ENCODE peak calls at places on chromosomes 7 and 10, in five cellular contexts. One of them, this sample, is unnamed.

GRCh38 chr7:151623766-151624165 is 104.1 kb upstream of the RHEB start:
- DNase-seq in H9: no peak
- DNase-seq in IMR-90: peak; percentile 53
- DNase-seq in H1: no peak
- DNase-seq in neuronal stem cell: no peak
- DNase-seq in this sample: no peak

GRCh38 chr7:25031007-25031406 is 51.0 kb upstream of the OSBPL3 start:
- DNase-seq in H1: no peak
- DNase-seq in H9: no peak
- DNase-seq in neuronal stem cell: no peak
- DNase-seq in IMR-90: no peak
- DNase-seq in this sample: no peak

GRCh38 chr10:94279835-94280709 is 82.7 kb downstream of the NOC3L start:
- DNase-seq in H9: peak; percentile 82
- DNase-seq in H1: peak; percentile 89
- DNase-seq in IMR-90: peak; percentile 29
- DNase-seq in neuronal stem cell: peak; percentile 66
- DNase-seq in this sample: peak; percentile 59

GRCh38 chr7:70177166-70177565 is 578.9 kb downstream of the AUTS2 start:
- DNase-seq in H9: no peak
- DNase-seq in H1: no peak
- DNase-seq in IMR-90: no peak
- DNase-seq in neuronal stem cell: no peak
- DNase-seq in this sample: no peak

GRCh38 chr10:118520116-118520742 is 75.2 kb downstream of the PRLHR start:
- DNase-seq in neuronal stem cell: no peak
- DNase-seq in H1: no peak
- DNase-seq in H9: no peak
- DNase-seq in IMR-90: no peak
- DNase-seq in this sample: no peak

GRCh38 chr7:39271386-39271785 is 293.7 kb downstream of the POU6F2 start:
- DNase-seq in neuronal stem cell: no peak
- DNase-seq in H1: no peak
- DNase-seq in IMR-90: no peak
- DNase-seq in H9: no peak
- DNase-seq in this sample: no peak

GRCh38 chr7:44637788-44638594 is 31.6 kb downstream of the OGDH start:
- DNase-seq in IMR-90: peak; percentile 89
- DNase-seq in H1: peak; percentile 23
- DNase-seq in neuronal stem cell: no peak
- DNase-seq in H9: no peak
- DNase-seq in this sample: peak; percentile 95

GRCh38 chr7:155377837-155378579 is 79.9 kb upstream of the EN2 start:
- DNase-seq in neuronal stem cell: no peak
- DNase-seq in IMR-90: peak; percentile 10
- DNase-seq in H1: peak; percentile 69
- DNase-seq in H9: peak; percentile 57
- DNase-seq in this sample: peak; percentile 22

GRCh38 chr10:36462194-36462593 is 663.2 kb upstream of the ANKRD30A start:
- DNase-seq in IMR-90: peak; percentile 22
- DNase-seq in H1: no peak
- DNase-seq in H9: no peak
- DNase-seq in neuronal stem cell: no peak
- DNase-seq in this sample: peak; percentile 24

GRCh38 chr7:50727072-50727471 is 55.6 kb downstream of the GRB10 start:
- DNase-seq in H1: no peak
- DNase-seq in IMR-90: peak; percentile 19
- DNase-seq in neuronal stem cell: no peak
- DNase-seq in H9: peak; percentile 55
- DNase-seq in this sample: no peak

GRCh38 chr7:157297071-157297638 is 39.6 kb upstream of the DNAJB6 start:
- DNase-seq in neuronal stem cell: no peak
- DNase-seq in H1: no peak
- DNase-seq in IMR-90: no peak
- DNase-seq in H9: no peak
- DNase-seq in this sample: no peak

GRCh38 chr7:19665399-19666008 is 43.3 kb downstream of the POLR1F start:
- DNase-seq in H1: no peak
- DNase-seq in H9: no peak
- DNase-seq in IMR-90: peak; percentile 50
- DNase-seq in neuronal stem cell: no peak
- DNase-seq in this sample: peak; percentile 46

GRCh38 chr7:99142727-99143521 is 984 bp downstream of the SMURF1 start:
- DNase-seq in neuronal stem cell: peak; percentile 94
- DNase-seq in IMR-90: peak; percentile 92
- DNase-seq in H1: peak; percentile 97
- DNase-seq in H9: peak; percentile 98
- DNase-seq in this sample: peak; percentile 97

GRCh38 chr10:97915761-97916160 is 66.1 kb downstream of the GOLGA7B start:
- DNase-seq in neuronal stem cell: no peak
- DNase-seq in IMR-90: no peak
- DNase-seq in H1: no peak
- DNase-seq in H9: no peak
- DNase-seq in this sample: no peak

GRCh38 chr10:19659920-19660655 is 156.1 kb upstream of the PLXDC2 start:
- DNase-seq in neuronal stem cell: no peak
- DNase-seq in IMR-90: peak; percentile 37
- DNase-seq in H9: no peak
- DNase-seq in H1: no peak
- DNase-seq in this sample: no peak

GRCh38 chr10:60461688-60462087 is 72.0 kb upstream of the ANK3 start:
- DNase-seq in H1: no peak
- DNase-seq in IMR-90: no peak
- DNase-seq in H9: no peak
- DNase-seq in neuronal stem cell: peak; percentile 42
- DNase-seq in this sample: no peak

GRCh38 chr7:2639151-2639993 is 7.6 kb downstream of the TTYH3 start:
- DNase-seq in neuronal stem cell: no peak
- DNase-seq in H9: no peak
- DNase-seq in H1: no peak
- DNase-seq in IMR-90: no peak
- DNase-seq in this sample: no peak

GRCh38 chr7:73330772-73331171 is 2.8 kb downstream of the FKBP6 start:
- DNase-seq in H9: no peak
- DNase-seq in neuronal stem cell: no peak
- DNase-seq in IMR-90: no peak
- DNase-seq in H1: no peak
- DNase-seq in this sample: no peak

GRCh38 chr7:41238851-41239331 is 464.0 kb downstream of the INHBA start:
- DNase-seq in H1: no peak
- DNase-seq in H9: no peak
- DNase-seq in IMR-90: peak; percentile 47
- DNase-seq in neuronal stem cell: no peak
- DNase-seq in this sample: no peak

GRCh38 chr7:43856996-43857395 is 12.3 kb downstream of the MRPS24 start:
- DNase-seq in neuronal stem cell: no peak
- DNase-seq in H9: no peak
- DNase-seq in IMR-90: peak; percentile 58
- DNase-seq in H1: no peak
- DNase-seq in this sample: no peak

GRCh38 chr7:74306737-74307469 is 17.7 kb downstream of the CLIP2 start:
- DNase-seq in IMR-90: peak; percentile 85
- DNase-seq in H1: no peak
- DNase-seq in H9: no peak
- DNase-seq in neuronal stem cell: no peak
- DNase-seq in this sample: peak; percentile 86

GRCh38 chr7:78039791-78040776 is 241.5 kb downstream of the PHTF2 start:
- DNase-seq in H9: peak; percentile 81
- DNase-seq in neuronal stem cell: peak; percentile 37
- DNase-seq in IMR-90: no peak
- DNase-seq in H1: peak; percentile 95
- DNase-seq in this sample: no peak

DNA sequence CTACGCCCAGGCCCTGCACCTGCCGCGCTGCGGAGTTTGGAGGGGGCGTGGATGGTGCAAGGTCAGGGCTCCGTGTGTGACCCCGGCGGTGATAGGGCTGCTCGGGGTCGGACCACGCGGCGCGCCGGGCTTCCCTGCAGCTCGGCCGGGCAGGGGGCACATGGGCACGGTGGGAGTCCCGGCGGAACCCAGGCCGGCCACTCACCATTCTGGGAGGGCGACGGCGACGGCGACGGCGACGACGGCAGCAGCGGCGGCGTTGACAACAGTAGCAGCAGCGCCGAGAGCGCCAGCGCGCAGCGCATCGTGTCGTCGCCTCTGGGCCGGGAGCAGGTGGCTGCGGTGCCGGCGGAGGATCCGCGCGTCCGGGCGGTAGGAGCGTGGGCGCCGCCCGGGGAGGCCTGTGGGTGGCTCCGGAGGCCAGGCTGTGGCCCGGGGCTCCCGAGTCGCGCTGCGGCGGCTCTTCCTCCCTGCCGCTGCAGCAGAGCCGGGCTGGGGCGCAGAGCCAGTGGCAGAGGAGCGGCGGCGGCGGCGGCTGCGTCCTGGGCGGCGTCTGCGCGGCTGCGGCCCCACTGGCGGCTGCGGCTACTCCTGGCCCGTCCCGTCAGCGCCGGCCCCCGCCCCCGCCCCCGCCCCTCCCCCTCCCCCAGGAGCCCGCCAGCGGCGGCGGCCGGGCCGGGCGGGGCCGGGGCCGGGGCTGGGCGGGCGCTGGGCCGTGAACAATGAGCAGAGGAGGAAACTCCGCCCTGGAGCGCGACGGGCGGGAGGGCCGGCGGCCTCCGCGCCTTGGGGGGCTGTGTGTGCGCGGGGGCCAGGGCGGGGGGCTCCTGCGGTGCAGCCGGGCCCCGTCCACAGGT is at the start of gene PODXL:
- DNase-seq in H9: peak; percentile 82
- DNase-seq in H1: peak; percentile 83
- DNase-seq in neuronal stem cell: peak; percentile 75
- DNase-seq in IMR-90: peak; percentile 17
- DNase-seq in this sample: peak; percentile 48
- H4K91ac ChIP-seq in H9: no peak within 1 kb of the TSS
- H4K91ac ChIP-seq in H1: peak within 1 kb of the TSS; percentile 86
- H4K91ac ChIP-seq in neuronal stem cell: no peak within 1 kb of the TSS
- H4K91ac ChIP-seq in IMR-90: no peak within 1 kb of the TSS
- H4K91ac ChIP-seq in this sample: no peak within 1 kb of the TSS

GRCh38 chr7:15558747-15559146 is 3.1 kb downstream of the AGMO start:
- DNase-seq in neuronal stem cell: no peak
- DNase-seq in H9: no peak
- DNase-seq in IMR-90: peak; percentile 6
- DNase-seq in H1: no peak
- DNase-seq in this sample: no peak
- H4K8ac ChIP-seq in neuronal stem cell: no peak overlapping the region
- H4K8ac ChIP-seq in H9: no peak overlapping the region
- H4K8ac ChIP-seq in IMR-90: no peak overlapping the region
- H4K8ac ChIP-seq in H1: no peak overlapping the region
- H4K8ac ChIP-seq in this sample: no peak overlapping the region

GRCh38 chr10:15482168-15482567 is 111.1 kb upstream of the FAM171A1 start:
- DNase-seq in neuronal stem cell: no peak
- DNase-seq in IMR-90: no peak
- DNase-seq in H9: no peak
- DNase-seq in H1: no peak
- DNase-seq in this sample: peak; percentile 18

GRCh38 chr10:15485027-15485426 is 113.9 kb upstream of the FAM171A1 start:
- DNase-seq in IMR-90: no peak
- DNase-seq in H1: no peak
- DNase-seq in neuronal stem cell: no peak
- DNase-seq in H9: no peak
- DNase-seq in this sample: no peak

GRCh38 chr10:15483215-15483970 is 112.3 kb upstream of the FAM171A1 start:
- DNase-seq in H1: no peak
- DNase-seq in IMR-90: no peak
- DNase-seq in H9: no peak
- DNase-seq in neuronal stem cell: no peak
- DNase-seq in this sample: peak; percentile 62

GRCh38 chr10:15485684-15486316 is 114.7 kb upstream of the FAM171A1 start:
- DNase-seq in H1: no peak
- DNase-seq in IMR-90: no peak
- DNase-seq in neuronal stem cell: no peak
- DNase-seq in H9: no peak
- DNase-seq in this sample: peak; percentile 79

DNA sequence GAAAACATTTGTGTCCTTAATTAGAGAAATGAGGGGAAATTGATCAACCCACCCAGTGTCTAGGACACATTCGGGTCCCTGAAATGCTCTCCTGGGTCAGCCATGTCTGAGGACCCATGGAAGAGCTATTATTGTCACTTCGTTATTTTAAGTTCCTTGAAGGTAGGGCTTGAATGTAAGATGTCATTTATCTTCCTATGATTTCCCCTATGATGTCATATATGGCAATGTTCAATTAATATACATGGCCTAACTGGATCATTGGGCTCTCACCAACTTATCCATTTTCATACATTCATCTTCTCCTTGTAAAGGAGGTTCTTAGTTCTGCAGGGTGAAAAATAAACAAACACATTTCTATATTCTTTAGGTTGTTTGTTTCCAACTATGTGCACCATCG is 113.0 kb upstream of the FAM171A1 start:
- DNase-seq in neuronal stem cell: no peak
- DNase-seq in IMR-90: no peak
- DNase-seq in H1: no peak
- DNase-seq in H9: no peak
- DNase-seq in this sample: no peak
- H4K91ac ChIP-seq in neuronal stem cell: no peak overlapping the region
- H4K91ac ChIP-seq in IMR-90: no peak overlapping the region
- H4K91ac ChIP-seq in H1: no peak overlapping the region
- H4K91ac ChIP-seq in H9: no peak overlapping the region
- H4K91ac ChIP-seq in this sample: no peak overlapping the region

GRCh38 chr7:85686410-85687181 is 499.7 kb upstream of the SEMA3D start:
- DNase-seq in neuronal stem cell: no peak
- DNase-seq in IMR-90: no peak
- DNase-seq in H9: peak; percentile 34
- DNase-seq in H1: no peak
- DNase-seq in this sample: no peak

GRCh38 chr7:85685901-85686300 is 499.0 kb upstream of the SEMA3D start:
- DNase-seq in H1: no peak
- DNase-seq in IMR-90: no peak
- DNase-seq in neuronal stem cell: no peak
- DNase-seq in H9: no peak
- DNase-seq in this sample: no peak

GRCh38 chr7:85681241-85681640 is 494.4 kb upstream of the SEMA3D start:
- DNase-seq in H9: no peak
- DNase-seq in H1: no peak
- DNase-seq in neuronal stem cell: no peak
- DNase-seq in IMR-90: no peak
- DNase-seq in this sample: no peak

GRCh38 chr7:85688712-85689111 is 501.9 kb upstream of the SEMA3D start:
- DNase-seq in H9: no peak
- DNase-seq in H1: no peak
- DNase-seq in IMR-90: no peak
- DNase-seq in neuronal stem cell: no peak
- DNase-seq in this sample: no peak

DNA sequence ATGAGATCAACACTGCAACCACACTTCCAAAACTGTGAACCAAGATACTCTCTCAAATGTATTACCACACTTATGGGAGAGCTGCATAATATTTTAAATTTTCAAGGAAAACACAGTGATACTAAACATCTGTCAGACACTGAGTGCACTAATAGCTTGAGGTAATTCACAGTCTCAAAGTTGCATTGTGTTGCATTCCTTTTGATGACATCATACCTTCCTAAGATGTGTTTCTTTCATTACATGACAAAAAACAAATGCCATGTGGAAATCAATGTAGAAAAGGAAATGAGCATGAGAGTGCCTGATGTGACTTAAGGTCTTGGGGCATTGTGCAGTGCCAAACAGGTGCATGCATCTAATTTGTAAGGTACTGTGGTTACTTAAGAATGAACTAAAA is 496.0 kb upstream of the SEMA3D start:
- DNase-seq in IMR-90: peak; percentile 8
- DNase-seq in H9: no peak
- DNase-seq in H1: no peak
- DNase-seq in neuronal stem cell: no peak
- DNase-seq in this sample: peak; percentile 48
- H4K8ac ChIP-seq in IMR-90: no peak overlapping the region
- H4K8ac ChIP-seq in H9: no peak overlapping the region
- H4K8ac ChIP-seq in H1: no peak overlapping the region
- H4K8ac ChIP-seq in neuronal stem cell: no peak overlapping the region
- H4K8ac ChIP-seq in this sample: no peak overlapping the region